ENCODE peak calls at places on chromosomes 16 and 17, in five cellular contexts. One of them, this sample, is unnamed.

GRCh38 chr17:41308251-41308917 is 725 bp downstream of the KRTAP16-1 start:
- DNase-seq in neural crest cell: no peak
- DNase-seq in activated effector memory CD4-positive, alpha-beta T cell treated with anti-CD3 and anti-CD28 coated beads, Interleukin-2, amount 50 U/mL, for 16 hours: peak; percentile 87
- DNase-seq in GF-D8: peak; percentile 71
- DNase-seq in HCT116: no peak
- DNase-seq in this sample: no peak

GRCh38 chr16:28193530-28194423 is 18.0 kb downstream of the XPO6 start:
- DNase-seq in HCT116: no peak
- DNase-seq in activated effector memory CD4-positive, alpha-beta T cell treated with anti-CD3 and anti-CD28 coated beads, Interleukin-2, amount 50 U/mL, for 16 hours: peak; percentile 75
- DNase-seq in GF-D8: peak; percentile 42
- DNase-seq in neural crest cell: no peak
- DNase-seq in this sample: peak; percentile 48

GRCh38 chr17:45129426-45129939 is 2.8 kb downstream of the PLCD3 start:
- DNase-seq in HCT116: no peak
- DNase-seq in neural crest cell: no peak
- DNase-seq in GF-D8: no peak
- DNase-seq in activated effector memory CD4-positive, alpha-beta T cell treated with anti-CD3 and anti-CD28 coated beads, Interleukin-2, amount 50 U/mL, for 16 hours: peak; percentile 57
- DNase-seq in this sample: no peak

GRCh38 chr17:64706224-64707076 is 44.3 kb upstream of the SMURF2 start:
- DNase-seq in HCT116: peak; percentile 66
- DNase-seq in neural crest cell: no peak
- DNase-seq in GF-D8: no peak
- DNase-seq in activated effector memory CD4-positive, alpha-beta T cell treated with anti-CD3 and anti-CD28 coated beads, Interleukin-2, amount 50 U/mL, for 16 hours: no peak
- DNase-seq in this sample: no peak

GRCh38 chr16:88619859-88620655 is 18.3 kb upstream of the IL17C start:
- DNase-seq in neural crest cell: no peak
- DNase-seq in activated effector memory CD4-positive, alpha-beta T cell treated with anti-CD3 and anti-CD28 coated beads, Interleukin-2, amount 50 U/mL, for 16 hours: peak; percentile 85
- DNase-seq in GF-D8: no peak
- DNase-seq in HCT116: no peak
- DNase-seq in this sample: no peak

GRCh38 chr17:72392056-72393010 is 271.5 kb downstream of the SOX9 start:
- DNase-seq in activated effector memory CD4-positive, alpha-beta T cell treated with anti-CD3 and anti-CD28 coated beads, Interleukin-2, amount 50 U/mL, for 16 hours: peak; percentile 42
- DNase-seq in GF-D8: no peak
- DNase-seq in neural crest cell: no peak
- DNase-seq in HCT116: no peak
- DNase-seq in this sample: no peak

GRCh38 chr17:74305865-74306654 is 20.0 kb upstream of the KIF19 start:
- DNase-seq in activated effector memory CD4-positive, alpha-beta T cell treated with anti-CD3 and anti-CD28 coated beads, Interleukin-2, amount 50 U/mL, for 16 hours: no peak
- DNase-seq in GF-D8: no peak
- DNase-seq in neural crest cell: no peak
- DNase-seq in HCT116: no peak
- DNase-seq in this sample: no peak

GRCh38 chr17:78421534-78422266 is 43.3 kb downstream of the PGS1 start:
- DNase-seq in HCT116: peak; percentile 51
- DNase-seq in GF-D8: no peak
- DNase-seq in neural crest cell: peak; percentile 78
- DNase-seq in activated effector memory CD4-positive, alpha-beta T cell treated with anti-CD3 and anti-CD28 coated beads, Interleukin-2, amount 50 U/mL, for 16 hours: peak; percentile 91
- DNase-seq in this sample: peak; percentile 74

GRCh38 chr17:45816966-45817365 is 27.7 kb upstream of the SPPL2C start:
- DNase-seq in neural crest cell: no peak
- DNase-seq in GF-D8: no peak
- DNase-seq in activated effector memory CD4-positive, alpha-beta T cell treated with anti-CD3 and anti-CD28 coated beads, Interleukin-2, amount 50 U/mL, for 16 hours: no peak
- DNase-seq in HCT116: no peak
- DNase-seq in this sample: no peak

GRCh38 chr16:56332464-56333079 is 92.8 kb downstream of the AMFR start:
- DNase-seq in neural crest cell: peak; percentile 63
- DNase-seq in HCT116: peak; percentile 65
- DNase-seq in activated effector memory CD4-positive, alpha-beta T cell treated with anti-CD3 and anti-CD28 coated beads, Interleukin-2, amount 50 U/mL, for 16 hours: no peak
- DNase-seq in GF-D8: no peak
- DNase-seq in this sample: peak; percentile 10

GRCh38 chr16:2816751-2817495 is at the start of gene PRSS21:
- DNase-seq in neural crest cell: no peak
- DNase-seq in HCT116: no peak
- DNase-seq in activated effector memory CD4-positive, alpha-beta T cell treated with anti-CD3 and anti-CD28 coated beads, Interleukin-2, amount 50 U/mL, for 16 hours: peak; percentile 74
- DNase-seq in GF-D8: no peak
- DNase-seq in this sample: no peak

GRCh38 chr16:23269248-23270091 is 32.6 kb upstream of the SCNN1B start:
- DNase-seq in activated effector memory CD4-positive, alpha-beta T cell treated with anti-CD3 and anti-CD28 coated beads, Interleukin-2, amount 50 U/mL, for 16 hours: no peak
- DNase-seq in neural crest cell: no peak
- DNase-seq in HCT116: peak; percentile 28
- DNase-seq in GF-D8: no peak
- DNase-seq in this sample: no peak